ENCODE peak calls at places on chromosomes 6 and 20, in five cellular contexts. B is spleen, A is epithelial cell of esophagus, L is vagina, X is ovary. E is an unnamed sample.
A peak's percentile ranks its signal among the peaks of the same experiment; 100 is the strongest.

GRCh38 chr20:19897891-19898290 is 119.3 kb upstream of the NAA20 start:
- DNase-seq in L (no peak), A (peak; percentile 27), B (no peak), X (no peak), E (no peak)

GRCh38 chr6:29005183-29005885 is at the start of gene ZNF311:
- DNase-seq in X (peak; percentile 49), L (no peak), A (peak; percentile 77), B (no peak), E (no peak)

GRCh38 chr6:146913842-146914562 is 290.2 kb upstream of the STXBP5 start:
- DNase-seq in B (peak; percentile 80), A (peak; percentile 93), L (no peak), X (peak; percentile 68), E (peak; percentile 94)

GRCh38 chr6:83872386-83873118 is 13.1 kb downstream of the CYB5R4 start:
- DNase-seq in B (no peak), L (no peak), X (no peak), A (no peak), E (no peak)

GRCh38 chr6:54053893-54054391 is 57.3 kb upstream of the MLIP start:
- DNase-seq in A (peak; percentile 97), X (no peak), B (no peak), L (no peak), E (no peak)

GRCh38 chr20:10329387-10330005 is 104.5 kb downstream of the MKKS start:
- DNase-seq in B (no peak), X (no peak), L (no peak), A (no peak), E (no peak)

GRCh38 chr6:4370066-4370465 is 234.7 kb upstream of the ECI2 start:
- DNase-seq in B (no peak), X (no peak), A (peak; percentile 90), L (no peak), E (no peak)

GRCh38 chr6:113137411-113137810 is 719.7 kb upstream of the MARCKS start:
- DNase-seq in B (peak; percentile 78), A (no peak), X (no peak), L (no peak), E (peak; percentile 51)

GRCh38 chr20:39534846-39535245 is 572.7 kb downstream of the DHX35 start:
- DNase-seq in A (no peak), B (no peak), X (no peak), L (no peak), E (no peak)

GRCh38 chr6:105753184-105754097 is 332.7 kb upstream of the PRDM1 start:
- DNase-seq in L (no peak), X (no peak), B (no peak), A (peak; percentile 86), E (no peak)

GRCh38 chr6:17839526-17839925 is 132.8 kb upstream of the NUP153 start:
- DNase-seq in B (no peak), X (no peak), A (no peak), L (no peak), E (no peak)

GRCh38 chr6:161169690-161170089 is 104.2 kb downstream of the AGPAT4 start:
- DNase-seq in B (no peak), L (no peak), X (peak; percentile 53), A (peak; percentile 74), E (no peak)

GRCh38 chr20:63498950-63499332 is at the start of gene EEF1A2:
- DNase-seq in X (no peak), L (no peak), A (no peak), B (peak; percentile 80), E (no peak)

GRCh38 chr6:135743476-135743875 is 108.0 kb upstream of the PDE7B start:
- DNase-seq in B (no peak), X (no peak), L (no peak), A (no peak), E (no peak)
- TF ChIP-seq CTCF in B (no peak), X (no peak), L (no peak), A (peak; percentile 5), E (no peak)

GRCh38 chr20:36065427-36065998 is 89.0 kb upstream of the EPB41L1 start:
- DNase-seq in L (no peak), A (no peak), B (no peak), X (peak; percentile 14), E (no peak)
- TF ChIP-seq CTCF in L (no peak), A (no peak), B (no peak), X (no peak), E (no peak)

DNA sequence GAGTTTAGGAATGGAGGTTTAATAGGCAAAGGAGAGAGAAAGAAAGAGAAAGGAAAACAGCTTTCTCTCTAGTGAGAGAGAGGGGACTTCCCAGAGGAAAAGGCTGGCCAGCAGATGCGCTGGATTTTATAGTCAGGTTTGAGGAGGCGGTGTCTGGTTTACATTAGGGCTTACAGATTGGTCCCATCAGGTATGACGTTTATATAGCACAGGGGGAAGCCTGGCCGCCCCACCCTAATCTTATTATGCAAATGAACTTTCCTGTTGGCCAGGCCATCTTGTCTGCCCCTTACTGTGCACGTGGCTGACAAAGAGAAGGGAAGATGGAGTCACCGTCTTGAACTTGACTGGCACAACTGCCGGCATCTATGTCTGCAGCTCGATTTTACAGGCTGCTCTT is 86.6 kb upstream of the QKI start:
- DNase-seq in L (no peak), A (no peak), X (no peak), B (no peak), E (no peak)
- TF ChIP-seq CTCF in L (no peak), A (no peak), X (no peak), B (no peak), E (no peak)

GRCh38 chr6:74927299-74927698 is 278.6 kb downstream of the COL12A1 start:
- DNase-seq in B (no peak), X (no peak), A (no peak), L (no peak), E (no peak)
- TF ChIP-seq CTCF in B (no peak), X (no peak), A (no peak), L (no peak), E (no peak)

GRCh38 chr20:6269163-6269873 is 146.5 kb upstream of the FERMT1 start:
- DNase-seq in A (no peak), L (no peak), B (no peak), X (no peak), E (no peak)

DNA sequence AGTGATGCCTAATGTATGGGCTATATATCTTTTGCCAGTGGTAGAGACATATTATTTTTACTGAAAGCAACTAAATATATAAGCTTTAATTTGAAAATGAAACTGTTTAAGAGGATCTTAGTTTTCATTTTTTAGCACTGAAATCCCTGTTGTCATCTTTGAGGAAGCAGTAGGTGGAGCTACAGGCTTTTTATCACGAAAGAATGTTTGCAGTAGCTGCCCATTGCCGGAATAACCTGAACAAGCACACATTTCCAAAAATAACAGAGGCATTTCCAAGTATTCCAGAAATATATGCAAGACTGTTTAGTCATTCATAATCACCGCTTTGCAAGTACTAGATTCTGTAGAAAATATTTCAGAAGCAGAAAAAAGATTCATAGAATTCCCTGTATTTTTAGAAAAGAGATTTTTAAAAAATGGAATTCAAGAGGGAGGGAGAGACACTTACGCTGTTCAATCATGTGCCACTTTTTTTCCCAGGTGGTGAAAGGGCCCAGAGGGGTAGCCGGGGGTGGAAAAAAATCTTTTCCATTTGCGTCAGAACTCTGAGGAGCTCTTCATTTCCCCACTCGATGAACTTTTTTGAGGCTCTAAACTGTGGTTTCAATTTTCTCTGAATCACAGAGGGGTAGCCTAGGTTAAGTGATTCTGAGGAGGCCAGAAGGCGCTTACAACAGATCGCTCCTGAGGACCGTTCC is 142.5 kb upstream of the FERMT1 start:
- DNase-seq in B (no peak), A (peak; percentile 75), L (no peak), X (no peak), E (no peak)
- TF ChIP-seq CTCF in B (no peak), A (peak; percentile 66), L (no peak), X (no peak), E (peak; percentile 91)

E was measured in chondrocyte.